ENCODE peak calls at places on chromosomes 6 and 20, in nine cellular contexts. O, R, D, A, S, K, Y, P and J are unnamed samples. For H3K36me3, the result is how much of the 10 kb centered on the place peaks cover.

GRCh38 chr6:82246370-82246769 is 1.2 kb downstream of the IBTK start:
- DNase-seq in D (no peak), O (peak), A (peak), Y (no peak), P (peak), S (no peak), R (no peak), K (no peak), J (no peak)

GRCh38 chr20:46089076-46089337 is 755 bp downstream of the NCOA5 start:
- DNase-seq in P (no peak), A (no peak), D (peak), R (no peak), Y (no peak), K (no peak), S (no peak), O (peak), J (no peak)

GRCh38 chr6:165486183-165487137 is 176.6 kb downstream of the PDE10A start:
- DNase-seq in R (no peak), O (no peak), D (no peak), S (no peak), K (no peak), P (no peak), Y (no peak), A (no peak), J (no peak)

GRCh38 chr6:69783124-69783523 is 13.7 kb downstream of the LMBRD1 start:
- DNase-seq in Y (no peak), R (no peak), A (no peak), D (no peak), K (no peak), P (no peak), S (no peak), O (no peak), J (no peak)

GRCh38 chr6:96742702-96743101 is 94.6 kb downstream of the GPR63 start:
- DNase-seq in R (no peak), P (no peak), O (no peak), K (no peak), S (no peak), A (no peak), D (no peak), Y (no peak), J (no peak)

GRCh38 chr6:11404845-11405244 is 132.7 kb upstream of the TMEM170B start:
- DNase-seq in S (no peak), Y (no peak), R (no peak), P (no peak), A (peak), K (no peak), D (no peak), O (no peak), J (no peak)

GRCh38 chr20:58906894-58907293 is 54.4 kb downstream of the GNAS start:
- DNase-seq in Y (peak), P (no peak), R (no peak), S (peak), O (no peak), K (no peak), A (peak), D (no peak), J (no peak)

GRCh38 chr6:31467151-31467550 is 30.8 kb upstream of the MICB start:
- DNase-seq in P (no peak), S (no peak), A (no peak), K (no peak), D (no peak), Y (no peak), R (no peak), O (no peak), J (no peak)

GRCh38 chr20:51333971-51334370 is 208.5 kb downstream of the NFATC2 start:
- DNase-seq in A (no peak), P (no peak), K (no peak), R (no peak), O (no peak), Y (no peak), D (no peak), S (no peak), J (no peak)

GRCh38 chr20:56328861-56329260 is 29.9 kb upstream of the FAM210B start:
- DNase-seq in R (no peak), O (peak), K (no peak), P (no peak), S (no peak), Y (no peak), A (peak), D (no peak), J (no peak)

GRCh38 chr6:156773476-156773875 is 3.7 kb upstream of the ARID1B start:
- DNase-seq in P (no peak), Y (no peak), A (no peak), D (no peak), R (no peak), S (no peak), K (no peak), O (no peak), J (no peak)

GRCh38 chr6:136137008-136137689 is 113.0 kb downstream of the MTFR2 start:
- DNase-seq in D (no peak), P (no peak), K (no peak), S (no peak), O (peak), R (no peak), A (no peak), Y (no peak), J (no peak)

GRCh38 chr20:38050691-38051090 is 17.1 kb downstream of the RPRD1B start:
- DNase-seq in O (no peak), A (no peak), P (no peak), S (no peak), Y (no peak), D (no peak), K (no peak), R (no peak), J (no peak)

GRCh38 chr20:43590036-43590391 is 723 bp upstream of the IFT52 start:
- DNase-seq in R (no peak), K (peak), O (peak), D (no peak), P (no peak), Y (no peak), A (peak), S (no peak), J (peak)

GRCh38 chr20:36950432-36951197 is 893 bp downstream of the SAMHD1 start:
- DNase-seq in Y (peak), K (peak), D (no peak), S (no peak), R (no peak), A (no peak), P (no peak), O (no peak), J (no peak)

GRCh38 chr6:90631046-90631445 is 44.2 kb upstream of the MAP3K7 start:
- DNase-seq in S (no peak), A (no peak), K (no peak), Y (no peak), P (no peak), D (no peak), O (no peak), R (no peak), J (no peak)

GRCh38 chr6:102742033-102742432 is 1348.5 kb downstream of the GRIK2 start:
- DNase-seq in D (no peak), O (no peak), K (no peak), Y (no peak), A (no peak), P (no peak), S (no peak), R (no peak), J (no peak)

GRCh38 chr20:22630698-22631097 is 46.3 kb upstream of the FOXA2 start:
- DNase-seq in P (peak), O (no peak), A (no peak), K (no peak), Y (no peak), D (no peak), R (no peak), S (no peak), J (no peak)

GRCh38 chr20:41654884-41655283 is 36.7 kb upstream of the CHD6 start:
- DNase-seq in R (no peak), D (no peak), K (no peak), O (no peak), S (no peak), P (no peak), Y (no peak), A (peak), J (no peak)

GRCh38 chr6:87155920-87156600 is 695 bp downstream of the ZNF292 start:
- DNase-seq in Y (peak), S (peak), P (peak), O (peak), A (peak), R (peak), K (peak), D (peak), J (peak)

GRCh38 chr6:98041072-98041471 is 758.1 kb upstream of the MMS22L start:
- DNase-seq in R (no peak), P (no peak), O (no peak), S (no peak), K (no peak), A (no peak), D (no peak), Y (no peak), J (no peak)

GRCh38 chr6:55913213-55914195 is 38.1 kb upstream of the BMP5 start:
- DNase-seq in S (no peak), R (no peak), P (no peak), O (no peak), K (no peak), Y (no peak), A (no peak), D (no peak), J (peak)

GRCh38 chr6:53603381-53604121 is 58.6 kb upstream of the GCLC start:
- DNase-seq in K (no peak), D (no peak), A (peak), Y (no peak), R (no peak), S (no peak), O (no peak), P (no peak), J (peak)

GRCh38 chr20:50294164-50295088 is 103.8 kb downstream of the CEBPB start:
- DNase-seq in D (no peak), R (no peak), Y (no peak), S (no peak), O (peak), A (peak), P (no peak), K (no peak), J (no peak)

GRCh38 chr20:33793011-33793931 is 17.9 kb upstream of the CHMP4B start:
- DNase-seq in A (no peak), K (peak), P (peak), O (peak), D (no peak), R (no peak), Y (no peak), S (peak), J (no peak)

GRCh38 chr6:90573624-90574023 is 13.2 kb downstream of the MAP3K7 start:
- DNase-seq in S (no peak), K (no peak), A (no peak), D (peak), Y (no peak), O (no peak), R (no peak), P (no peak), J (no peak)

GRCh38 chr6:41917528-41917927 is 3.4 kb downstream of the MED20 start:
- DNase-seq in O (no peak), A (peak), Y (no peak), D (no peak), R (no peak), S (no peak), K (no peak), P (no peak), J (no peak)

GRCh38 chr20:10710995-10711775 is 37.4 kb upstream of the JAG1 start:
- DNase-seq in D (no peak), K (no peak), P (no peak), R (no peak), S (no peak), A (no peak), O (peak), Y (peak), J (no peak)

GRCh38 chr6:138492113-138492512 is 7.2 kb downstream of the NHSL1 start:
- DNase-seq in D (no peak), O (no peak), S (no peak), A (no peak), Y (no peak), K (no peak), P (no peak), R (no peak), J (no peak)

GRCh38 chr20:47243003-47243402 is 113.5 kb downstream of the ZMYND8 start:
- DNase-seq in K (no peak), S (no peak), O (no peak), A (no peak), R (no peak), Y (no peak), P (no peak), D (no peak), J (no peak)
- H3K36me3 ChIP-seq in K (half or more), S (half or more), O (half or more), A (half or more), R (under half), Y (under half), P (under half), D (under half), J (under half)

DNA sequence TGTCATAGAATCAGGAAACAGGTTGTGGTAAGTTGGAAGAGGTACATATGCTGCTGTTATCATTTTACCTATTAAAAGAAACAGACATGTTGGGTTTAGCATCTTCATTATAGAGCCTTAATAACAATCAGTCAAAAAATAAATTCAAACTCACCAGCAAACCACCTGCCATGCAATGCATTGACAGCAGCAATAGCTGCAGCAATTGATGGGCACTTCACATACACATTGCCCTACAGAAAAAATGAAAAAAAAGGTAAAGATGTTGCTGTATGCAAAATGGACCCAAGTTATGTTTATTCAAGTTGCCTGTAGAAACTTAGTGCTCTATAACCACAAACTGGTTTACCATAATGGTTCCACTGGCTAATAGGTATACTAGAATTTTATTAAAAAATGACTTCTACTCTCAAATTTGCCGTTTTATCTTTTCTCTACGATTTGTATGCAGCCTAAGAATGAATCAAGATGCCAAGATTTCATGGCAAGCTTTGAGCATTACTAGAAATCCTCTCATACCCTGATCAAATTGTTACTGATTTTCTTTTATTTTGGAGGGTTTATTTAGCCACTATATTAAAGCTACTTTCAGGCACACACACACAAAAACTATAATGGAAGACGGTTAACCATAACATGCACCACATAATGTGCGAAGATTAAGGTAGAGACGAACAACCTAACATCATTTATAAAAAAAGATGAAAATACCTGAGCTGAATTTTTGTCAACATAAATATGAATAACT is 5.5 kb downstream of the ROMO1 start:
- DNase-seq in K (no peak), R (no peak), D (no peak), Y (no peak), S (no peak), O (no peak), A (no peak), P (no peak), J (no peak)
- H3K27ac ChIP-seq in K (no peak), R (no peak), D (no peak), Y (no peak), S (peak), O (no peak), A (no peak), P (no peak), J (no peak)

GRCh38 chr6:43038727-43039126 is 14.9 kb downstream of the CUL7 start:
- DNase-seq in A (no peak), S (no peak), P (no peak), K (no peak), Y (no peak), D (no peak), O (no peak), R (no peak), J (no peak)
- TF ChIP-seq POLR2A in A (no peak), S (no peak), P (no peak), K (no peak), Y (no peak), D (no peak), O (no peak), R (no peak), J (no peak)

GRCh38 chr6:36685198-36685919 is 6.8 kb downstream of the CDKN1A start:
- DNase-seq in A (no peak), S (no peak), K (no peak), R (no peak), Y (no peak), P (no peak), O (no peak), D (no peak), J (no peak)

GRCh38 chr6:36683656-36684446 is 5.3 kb downstream of the CDKN1A start:
- DNase-seq in O (peak), K (no peak), A (no peak), S (no peak), D (no peak), P (peak), R (no peak), Y (peak), J (no peak)

GRCh38 chr6:36684447-36684812 is 5.9 kb downstream of the CDKN1A start:
- DNase-seq in K (no peak), S (no peak), Y (no peak), P (no peak), D (no peak), A (no peak), O (no peak), R (no peak), J (no peak)

GRCh38 chr6:36683145-36683655 is 4.7 kb downstream of the CDKN1A start:
- DNase-seq in O (no peak), Y (peak), A (no peak), R (no peak), K (no peak), S (no peak), D (no peak), P (no peak), J (no peak)

GRCh38 chr6:36682328-36683144 is 4.0 kb downstream of the CDKN1A start:
- DNase-seq in P (peak), O (peak), D (peak), A (peak), Y (peak), R (peak), S (no peak), K (peak), J (no peak)
- H3K36me3 ChIP-seq in P (under half), O (under half), D (under half), A (under half), Y (under half), R (under half), S (under half), K (under half), J (half or more)

GRCh38 chr6:140909620-140910019 is 1223.1 kb upstream of the GJE1 start:
- DNase-seq in S (no peak), K (no peak), D (no peak), P (no peak), Y (no peak), O (no peak), A (no peak), R (no peak), J (no peak)
- H3K27ac ChIP-seq in S (no peak), K (no peak), D (no peak), P (no peak), Y (no peak), O (no peak), A (no peak), R (no peak), J (no peak)

DNA sequence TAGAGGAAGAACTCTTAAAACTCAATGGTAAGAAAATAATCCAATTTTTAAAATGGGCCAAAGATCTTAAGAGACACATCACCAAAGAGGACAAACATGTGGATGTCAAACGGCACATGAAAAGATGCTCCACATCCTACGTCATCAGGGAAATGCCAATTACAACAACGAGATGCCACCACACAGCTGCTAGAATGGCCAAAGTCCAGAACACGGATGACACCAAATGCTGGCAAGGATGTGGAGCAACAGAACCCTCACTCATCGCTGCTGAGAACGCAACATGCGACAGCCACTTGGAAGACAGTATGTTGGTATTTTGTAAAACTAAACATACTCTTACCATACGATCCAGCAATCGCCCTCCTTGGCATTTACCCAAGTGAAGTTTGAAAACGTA is 132.8 kb upstream of the CDH4 start:
- DNase-seq in D (no peak), K (no peak), P (no peak), R (no peak), O (no peak), Y (no peak), A (no peak), S (no peak), J (no peak)
- TF ChIP-seq POLR2A in D (no peak), K (no peak), P (no peak), R (no peak), O (no peak), Y (no peak), A (no peak), S (no peak), J (no peak)